ENCODE peak calls at places on chromosome 12, in four cellular contexts. R, K, P and B are unnamed samples.

GRCh38 chr12:123231931-123232330 is 1.0 kb downstream of the MPHOSPH9 start:
- DNase-seq in R (no peak), K (peak), P (no peak), B (peak)

GRCh38 chr12:18824287-18824686 is 86.4 kb downstream of the CAPZA3 start:
- DNase-seq in R (no peak), K (no peak), P (no peak), B (no peak)

GRCh38 chr12:51593539-51593938 is 2.5 kb downstream of the SCN8A start:
- DNase-seq in R (no peak), K (peak), P (peak), B (peak)

GRCh38 chr12:46485853-46486252 is 113.3 kb upstream of the SLC38A2 start:
- DNase-seq in R (no peak), K (no peak), P (no peak), B (no peak)

GRCh38 chr12:27564612-27565213 is 40.7 kb downstream of the PPFIBP1 start:
- DNase-seq in R (no peak), K (peak), P (no peak), B (peak)

GRCh38 chr12:39272934-39273770 is 169.8 kb downstream of the KIF21A start:
- DNase-seq in R (no peak), K (peak), P (no peak), B (peak)

GRCh38 chr12:100154472-100155247 is 12.0 kb upstream of the BLTP3B start:
- DNase-seq in R (peak), K (peak), P (no peak), B (peak)

GRCh38 chr12:120951-121350 is 54.4 kb downstream of the IQSEC3 start:
- DNase-seq in R (no peak), K (no peak), P (no peak), B (no peak)

GRCh38 chr12:130838284-130838950 is 633 bp downstream of the STX2 start:
- DNase-seq in R (no peak), K (peak), P (no peak), B (peak)

GRCh38 chr12:89245090-89245489 is 107.2 kb downstream of the DUSP6 start:
- DNase-seq in R (peak), K (peak), P (no peak), B (peak)

GRCh38 chr12:57888407-57889157 is 42.1 kb upstream of the CTDSP2 start:
- DNase-seq in R (no peak), K (peak), P (no peak), B (peak)

GRCh38 chr12:108982621-108983219 is 38.1 kb downstream of the SVOP start:
- DNase-seq in R (no peak), K (no peak), P (no peak), B (no peak)

GRCh38 chr12:76820888-76821482 is 57.1 kb downstream of the ZDHHC17 start:
- DNase-seq in R (no peak), K (peak), P (no peak), B (peak)

GRCh38 chr12:46082473-46082872 is 92.1 kb upstream of the SCAF11 start:
- DNase-seq in R (no peak), K (no peak), P (no peak), B (no peak)

GRCh38 chr12:57619434-57620244 is 8.4 kb downstream of the ARHGEF25 start:
- DNase-seq in R (no peak), K (no peak), P (no peak), B (no peak)

GRCh38 chr12:126506426-126507182 is 1441.4 kb downstream of the AACS start:
- DNase-seq in R (no peak), K (peak), P (no peak), B (no peak)

GRCh38 chr12:96368233-96368632 is 32.0 kb downstream of the CDK17 start:
- DNase-seq in R (no peak), K (peak), P (no peak), B (no peak)

GRCh38 chr12:121580959-121581680 is at the start of gene KDM2B:
- DNase-seq in R (no peak), K (peak), P (no peak), B (peak)

GRCh38 chr12:80936353-80936641 is 1.4 kb downstream of the LIN7A start:
- DNase-seq in R (no peak), K (no peak), P (no peak), B (no peak)

GRCh38 chr12:118430516-118430915 is 54.2 kb downstream of the SUDS3 start:
- DNase-seq in R (no peak), K (peak), P (no peak), B (peak)

GRCh38 chr12:77645966-77646598 is 184.6 kb upstream of the NAV3 start:
- DNase-seq in R (no peak), K (no peak), P (no peak), B (no peak)

GRCh38 chr12:31868980-31869379 is 90.2 kb upstream of the RESF1 start:
- DNase-seq in R (no peak), K (peak), P (no peak), B (peak)

GRCh38 chr12:19139795-19140194 is 10.3 kb downstream of the PLEKHA5 start:
- DNase-seq in R (no peak), K (no peak), P (no peak), B (no peak)

GRCh38 chr12:130953783-130954543 is at the start of gene ADGRD1:
- DNase-seq in R (no peak), K (no peak), P (no peak), B (no peak)

GRCh38 chr12:44852483-44852882 is 23.6 kb downstream of the NELL2 start:
- DNase-seq in R (no peak), K (no peak), P (peak), B (no peak)

GRCh38 chr12:77578471-77579262 is 252.0 kb upstream of the NAV3 start:
- DNase-seq in R (no peak), K (no peak), P (no peak), B (no peak)

GRCh38 chr12:119025786-119026185 is 44.4 kb downstream of the SRRM4 start:
- DNase-seq in R (no peak), K (no peak), P (no peak), B (no peak)

GRCh38 chr12:15800278-15800677 is 11.1 kb upstream of the EPS8 start:
- DNase-seq in R (no peak), K (peak), P (no peak), B (no peak)

GRCh38 chr12:52148541-52149181 is 43.2 kb downstream of the KRT80 start:
- DNase-seq in R (no peak), K (peak), P (peak), B (no peak)

GRCh38 chr12:116217045-116217444 is 60.4 kb downstream of the MED13L start:
- DNase-seq in R (no peak), K (no peak), P (no peak), B (no peak)

GRCh38 chr12:34394211-34395055 is 372.1 kb downstream of the ALG10 start:
- DNase-seq in R (peak), K (no peak), P (no peak), B (no peak)

GRCh38 chr12:54352891-54353874 is 11.1 kb downstream of the GPR84 start:
- DNase-seq in R (no peak), K (peak), P (no peak), B (no peak)

GRCh38 chr12:103755425-103755824 is 85.6 kb downstream of the NT5DC3 start:
- DNase-seq in R (no peak), K (no peak), P (no peak), B (no peak)

GRCh38 chr12:117970334-117970733 is 1.5 kb upstream of the KSR2 start:
- DNase-seq in R (no peak), K (no peak), P (no peak), B (no peak)

GRCh38 chr12:38158428-38159091 is 158.0 kb upstream of the ALG10B start:
- DNase-seq in R (no peak), K (no peak), P (no peak), B (no peak)

GRCh38 chr12:130523863-130524614 is 186.4 kb downstream of the PIWIL1 start:
- DNase-seq in R (no peak), K (no peak), P (no peak), B (no peak)

GRCh38 chr12:6735448-6736191 is 11.8 kb downstream of the COPS7A start:
- DNase-seq in R (no peak), K (peak), P (no peak), B (peak)